ENCODE peak calls at places on chromosomes 5 and 9, in eight cellular contexts. J is mesendoderm, O is A549, I is mammary epithelial cell, X is mesenchymal stem cell, R is H1, Z is hepatocyte, C is GM23248. V is an unnamed sample.

GRCh38 chr9:93276973-93277372 is 93.0 kb downstream of the WNK2 start:
- DNase-seq in C (no peak), X (no peak), O (no peak), I (no peak), J (no peak), Z (no peak), R (no peak), V (no peak)

GRCh38 chr5:163350083-163350482 is 87.3 kb upstream of the CCNG1 start:
- DNase-seq in R (no peak), O (peak), Z (peak), I (no peak), J (no peak), C (peak), X (peak), V (no peak)

GRCh38 chr5:17723876-17724275 is 89.6 kb downstream of the TAF11L14 start:
- DNase-seq in C (no peak), R (no peak), X (no peak), I (peak), J (no peak), Z (no peak), O (no peak), V (no peak)

GRCh38 chr9:107929439-107929838 is 439.9 kb upstream of the KLF4 start:
- DNase-seq in X (peak), O (no peak), Z (peak), R (no peak), I (peak), J (no peak), C (peak), V (no peak)

GRCh38 chr5:143923634-143924265 is 111.8 kb downstream of the HMHB1 start:
- DNase-seq in C (peak), O (peak), I (peak), X (peak), R (no peak), Z (peak), J (peak), V (no peak)

GRCh38 chr5:19058216-19058615 is 929.8 kb downstream of the CDH18 start:
- DNase-seq in I (peak), O (no peak), R (no peak), X (no peak), J (no peak), Z (no peak), C (no peak), V (no peak)

GRCh38 chr9:131045300-131046092 is 36.5 kb downstream of the LAMC3 start:
- DNase-seq in I (no peak), O (peak), R (no peak), J (no peak), X (no peak), C (peak), Z (no peak), V (no peak)

GRCh38 chr5:107373511-107374263 is 297.1 kb downstream of the EFNA5 start:
- DNase-seq in J (no peak), C (no peak), Z (no peak), R (no peak), X (no peak), O (no peak), I (no peak), V (no peak)

GRCh38 chr5:126373621-126374416 is 49.4 kb upstream of the GRAMD2B start:
- DNase-seq in X (peak), R (no peak), Z (no peak), O (no peak), J (no peak), I (no peak), C (peak), V (no peak)

GRCh38 chr5:59107692-59108091 is 524.8 kb downstream of the RAB3C start:
- DNase-seq in C (peak), I (peak), R (no peak), J (no peak), Z (peak), O (no peak), X (no peak), V (no peak)

GRCh38 chr9:85723220-85723619 is 18.5 kb downstream of the AGTPBP1 start:
- DNase-seq in X (no peak), C (no peak), R (peak), O (no peak), I (no peak), Z (peak), J (peak), V (peak)

GRCh38 chr9:127214421-127215265 is 49.9 kb upstream of the GARNL3 start:
- DNase-seq in C (peak), O (peak), Z (peak), J (peak), I (peak), X (peak), R (no peak), V (peak)

GRCh38 chr5:173395257-173395932 is 67.2 kb upstream of the STC2 start:
- DNase-seq in O (peak), X (peak), J (peak), Z (no peak), I (peak), C (peak), R (no peak), V (peak)

GRCh38 chr5:97888439-97888838 is 705.4 kb upstream of the RIOK2 start:
- DNase-seq in J (no peak), Z (no peak), O (no peak), R (no peak), C (no peak), X (no peak), I (no peak), V (no peak)

GRCh38 chr9:14215614-14216013 is 98.3 kb downstream of the NFIB start:
- DNase-seq in Z (no peak), J (no peak), C (peak), O (no peak), R (no peak), X (peak), I (no peak), V (no peak)

GRCh38 chr9:133148351-133149129 is 15.2 kb downstream of the GBGT1 start:
- DNase-seq in C (peak), O (peak), I (peak), Z (peak), R (no peak), X (peak), J (peak), V (no peak)

GRCh38 chr5:62284946-62285891 is 20.8 kb upstream of the KIF2A start:
- DNase-seq in O (no peak), C (no peak), J (peak), R (no peak), Z (no peak), I (no peak), X (no peak), V (no peak)

GRCh38 chr5:129094924-129095797 is 612 bp downstream of the ISOC1 start:
- DNase-seq in I (peak), C (peak), X (peak), R (no peak), O (peak), J (peak), Z (peak), V (no peak)

GRCh38 chr5:157611571-157612067 is 36.0 kb upstream of the ADAM19 start:
- DNase-seq in O (no peak), R (no peak), C (no peak), I (peak), Z (no peak), J (no peak), X (no peak), V (no peak)

GRCh38 chr5:157612581-157612980 is 37.0 kb upstream of the ADAM19 start:
- DNase-seq in O (no peak), I (no peak), R (no peak), J (no peak), Z (no peak), C (no peak), X (no peak), V (no peak)

GRCh38 chr5:157610990-157611389 is 35.4 kb upstream of the ADAM19 start:
- DNase-seq in R (no peak), X (no peak), I (no peak), J (peak), C (no peak), O (no peak), Z (no peak), V (no peak)

GRCh38 chr5:157613385-157614245 is 38.0 kb upstream of the ADAM19 start:
- DNase-seq in C (no peak), O (no peak), X (peak), I (no peak), J (no peak), R (no peak), Z (no peak), V (no peak)

DNA sequence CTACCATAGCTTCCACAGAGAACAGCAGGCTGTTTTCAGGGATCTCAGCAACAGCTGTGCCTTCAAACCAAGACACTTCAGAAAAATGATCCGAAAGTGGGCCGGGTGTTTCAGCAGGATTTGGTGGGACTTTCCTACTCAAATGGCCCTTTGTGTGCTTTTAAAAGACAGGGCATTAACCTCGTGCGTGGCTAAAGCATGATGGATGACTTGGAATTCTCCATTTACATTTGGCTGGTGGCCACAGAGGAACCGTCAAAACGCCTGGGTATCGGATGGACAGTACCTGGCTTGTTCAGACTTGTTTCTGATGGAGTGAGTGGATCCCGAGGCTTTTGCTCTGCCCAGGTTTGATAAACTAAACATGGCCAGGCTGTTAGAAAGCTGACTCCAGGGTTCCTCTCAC is 36.5 kb upstream of the ADAM19 start:
- DNase-seq in C (no peak), X (no peak), Z (no peak), I (peak), J (no peak), R (no peak), O (no peak), V (no peak)
- H3K4me2 ChIP-seq in C (no peak), X (no peak), Z (no peak), I (peak), J (no peak), R (no peak), O (no peak), V (no peak)

DNA sequence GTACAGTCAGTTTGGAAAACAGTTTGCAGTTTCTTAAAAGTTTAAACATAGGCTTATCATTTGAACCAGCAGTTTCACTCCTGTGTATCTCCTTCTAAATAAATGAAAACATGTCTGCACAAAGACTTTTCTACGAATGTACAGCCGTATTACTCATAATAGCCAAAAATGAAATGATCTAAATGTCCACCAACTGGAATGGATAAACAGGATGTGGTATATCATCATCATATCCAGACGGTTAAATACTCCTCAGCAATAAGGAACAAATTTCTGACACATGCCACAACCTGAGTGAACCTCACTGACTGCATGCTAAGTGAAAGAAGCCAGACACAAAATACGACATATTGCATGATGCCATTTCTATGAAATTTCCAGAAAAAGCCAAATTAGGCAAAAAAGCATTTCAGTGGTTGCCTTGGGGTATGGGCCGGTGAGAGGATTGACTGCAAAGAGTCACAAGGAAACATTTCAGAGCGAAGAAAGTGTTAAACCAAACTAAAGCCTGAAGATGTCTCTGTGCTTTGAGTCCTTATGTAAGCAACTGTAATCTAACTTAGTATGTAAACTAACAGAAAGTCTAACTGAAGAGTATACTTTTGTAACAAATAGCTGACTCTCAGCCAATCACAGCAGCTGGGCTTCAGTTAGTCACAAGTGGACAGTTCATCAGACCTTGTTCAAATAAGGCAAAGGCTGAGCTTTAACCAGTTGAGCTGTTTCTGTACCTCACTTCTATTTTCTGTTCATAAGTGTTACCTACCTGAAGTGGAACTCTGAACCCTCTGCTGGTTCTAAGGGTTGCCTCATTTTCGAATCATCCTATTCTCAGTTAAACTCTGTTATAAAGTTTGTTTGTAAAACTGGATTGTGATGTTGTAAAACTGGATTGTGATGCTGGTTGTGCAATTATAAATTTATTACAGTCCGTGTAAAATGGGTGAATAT is 65.2 kb downstream of the TRIO start:
- DNase-seq in X (peak), I (peak), R (no peak), C (peak), J (no peak), O (no peak), Z (peak), V (no peak)
- H3K27ac ChIP-seq in X (peak), I (peak), R (no peak), C (peak), J (no peak), O (peak), Z (peak), V (no peak)

GRCh38 chr9:89850633-89851325 is 246.0 kb downstream of the GADD45G start:
- DNase-seq in O (no peak), R (no peak), J (no peak), I (peak), C (peak), X (peak), Z (peak), V (no peak)
- H3K4me2 ChIP-seq in O (no peak), R (no peak), J (no peak), I (no peak), C (peak), X (no peak), Z (no peak), V (no peak)

GRCh38 chr5:142918959-142919635 is 148.9 kb downstream of the ARHGAP26 start:
- DNase-seq in R (no peak), I (no peak), O (no peak), C (no peak), J (no peak), X (no peak), Z (no peak), V (no peak)

GRCh38 chr5:142920888-142921612 is 150.9 kb downstream of the ARHGAP26 start:
- DNase-seq in C (no peak), X (no peak), O (no peak), I (no peak), J (no peak), Z (no peak), R (no peak), V (no peak)

GRCh38 chr5:142925795-142926194 is 155.6 kb downstream of the ARHGAP26 start:
- DNase-seq in O (no peak), I (peak), R (no peak), X (peak), C (peak), Z (no peak), J (no peak), V (no peak)

GRCh38 chr5:142924135-142924883 is 154.1 kb downstream of the ARHGAP26 start:
- DNase-seq in X (peak), C (peak), J (no peak), O (peak), R (no peak), I (no peak), Z (no peak), V (no peak)

GRCh38 chr5:142922223-142922952 is 152.2 kb downstream of the ARHGAP26 start:
- DNase-seq in O (peak), C (peak), Z (peak), R (no peak), I (no peak), J (no peak), X (peak), V (no peak)
- H3K27ac ChIP-seq in O (peak), C (no peak), Z (no peak), R (no peak), I (no peak), J (no peak), X (peak), V (no peak)

GRCh38 chr5:179170606-179171005 is 110.4 kb downstream of the ZNF354C start:
- DNase-seq in J (no peak), I (no peak), X (no peak), Z (no peak), R (no peak), O (no peak), C (no peak), V (no peak)
- H3K4me2 ChIP-seq in J (no peak), I (no peak), X (no peak), Z (no peak), R (no peak), O (no peak), C (no peak), V (no peak)

GRCh38 chr9:77815260-77815659 is 167.1 kb upstream of the GNA14 start:
- DNase-seq in Z (no peak), R (no peak), C (no peak), J (no peak), X (no peak), O (no peak), I (no peak), V (no peak)

GRCh38 chr9:77819672-77820071 is 171.6 kb upstream of the GNA14 start:
- DNase-seq in Z (no peak), X (peak), O (no peak), I (no peak), J (no peak), C (peak), R (no peak), V (no peak)

GRCh38 chr9:77820293-77820954 is 172.3 kb upstream of the GNA14 start:
- DNase-seq in Z (peak), J (no peak), I (peak), R (no peak), X (peak), C (peak), O (peak), V (no peak)

GRCh38 chr9:77817590-77818311 is 169.6 kb upstream of the GNA14 start:
- DNase-seq in O (no peak), I (no peak), C (no peak), Z (no peak), J (no peak), R (no peak), X (no peak), V (no peak)

GRCh38 chr9:77816641-77817341 is 168.7 kb upstream of the GNA14 start:
- DNase-seq in I (no peak), R (no peak), C (peak), Z (no peak), O (no peak), J (no peak), X (no peak), V (no peak)
- H3K27ac ChIP-seq in I (no peak), R (no peak), C (no peak), Z (no peak), O (no peak), J (no peak), X (no peak), V (no peak)

GRCh38 chr5:177372910-177373309 is 11.3 kb upstream of the SLC34A1 start:
- DNase-seq in X (no peak), C (no peak), I (no peak), Z (no peak), R (no peak), J (no peak), O (no peak), V (no peak)
- H3K4me2 ChIP-seq in X (no peak), C (no peak), I (no peak), Z (peak), R (no peak), J (no peak), O (no peak), V (no peak)

DNA sequence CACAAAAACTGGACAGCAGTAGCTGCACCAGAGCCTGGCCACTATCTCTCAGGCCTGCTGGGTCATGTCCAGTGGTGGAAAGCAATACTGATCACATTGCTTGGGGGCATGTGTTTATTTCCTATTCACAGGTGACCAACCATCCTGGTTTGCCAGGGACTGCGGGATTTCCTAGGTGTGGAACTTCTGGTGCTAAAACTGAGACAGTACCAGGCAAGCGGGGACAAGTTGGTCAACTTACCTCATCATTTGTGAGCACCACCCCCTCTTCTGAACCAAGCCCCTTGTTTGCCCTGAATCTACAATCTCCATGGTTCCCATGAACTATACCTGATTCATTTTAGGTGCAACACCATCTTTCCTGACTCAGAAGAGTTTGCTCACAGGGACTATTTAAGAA is 81.3 kb downstream of the TNC start:
- DNase-seq in J (no peak), I (peak), R (no peak), O (no peak), C (no peak), Z (no peak), X (no peak), V (no peak)
- H3K27ac ChIP-seq in J (no peak), I (peak), R (no peak), O (no peak), C (peak), Z (peak), X (no peak), V (no peak)

DNA sequence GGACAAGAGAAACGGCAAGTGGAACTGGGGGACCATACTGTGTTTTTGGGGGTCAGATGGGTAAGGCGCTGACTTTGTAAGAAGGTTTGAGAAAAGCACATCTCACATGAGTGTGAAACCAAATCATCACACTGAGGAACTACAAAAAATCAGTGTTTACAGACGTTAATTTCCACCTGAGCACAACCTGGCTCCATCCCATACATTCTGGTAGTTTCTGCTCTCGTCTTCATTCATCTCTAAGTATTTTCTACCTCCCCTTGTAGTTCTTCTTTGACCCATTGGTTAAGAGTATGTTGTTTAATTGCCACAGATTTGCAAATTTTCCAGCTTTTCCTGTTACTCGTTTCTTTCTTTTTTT is 8.9 kb upstream of the DPP7 start:
- DNase-seq in Z (no peak), C (no peak), O (no peak), X (no peak), J (no peak), R (no peak), I (no peak), V (no peak)
- H3K4me2 ChIP-seq in Z (no peak), C (no peak), O (no peak), X (no peak), J (no peak), R (no peak), I (no peak), V (no peak)